ENCODE peak calls at places on chromosomes 6 and 20, in six cellular contexts. S is astrocyte of the spinal cord, Z is GM12865, Q is cardiac fibroblast, J is breast epithelium, C is ovary. P is an unnamed sample.

GRCh38 chr6:19205076-19205475 is 632.1 kb upstream of the ID4 start:
- DNase-seq in S (no peak), Z (no peak), Q (no peak), J (no peak), C (no peak), P (no peak)

GRCh38 chr6:11279213-11279780 is 46.8 kb upstream of the NEDD9 start:
- DNase-seq in S (no peak), Z (no peak), Q (no peak), J (no peak), C (peak), P (no peak)

GRCh38 chr20:40691566-40692239 is 2.7 kb upstream of the MAFB start:
- DNase-seq in S (no peak), Z (no peak), Q (no peak), J (no peak), C (no peak), P (no peak)

GRCh38 chr6:54716869-54717268 is 129.7 kb upstream of the FAM83B start:
- DNase-seq in S (no peak), Z (no peak), Q (peak), J (no peak), C (no peak), P (no peak)

GRCh38 chr6:134519456-134519855 is 201.5 kb upstream of the SGK1 start:
- DNase-seq in S (no peak), Z (peak), Q (peak), J (no peak), C (no peak), P (no peak)

GRCh38 chr20:13535627-13536026 is 103.1 kb downstream of the TASP1 start:
- DNase-seq in S (no peak), Z (no peak), Q (no peak), J (no peak), C (no peak), P (no peak)

GRCh38 chr6:37624606-37625574 is 72.8 kb downstream of the MDGA1 start:
- DNase-seq in S (no peak), Z (no peak), Q (peak), J (no peak), C (peak), P (no peak)

GRCh38 chr6:47134476-47135189 is 92.5 kb upstream of the ADGRF1 start:
- DNase-seq in S (peak), Z (no peak), Q (peak), J (no peak), C (no peak), P (no peak)

GRCh38 chr6:147479857-147480256 is 28.6 kb upstream of the SAMD5 start:
- DNase-seq in S (no peak), Z (no peak), Q (no peak), J (no peak), C (no peak), P (no peak)

GRCh38 chr6:131058236-131058635 is 4.8 kb downstream of the EPB41L2 start:
- DNase-seq in S (peak), Z (no peak), Q (no peak), J (no peak), C (no peak), P (no peak)

GRCh38 chr20:58246346-58246745 is 17.9 kb upstream of the ANKRD60 start:
- DNase-seq in S (peak), Z (no peak), Q (peak), J (no peak), C (no peak), P (no peak)

GRCh38 chr6:160992323-160993314 is 1.1 kb downstream of the MAP3K4 start:
- DNase-seq in S (peak), Z (peak), Q (peak), J (peak), C (peak), P (peak)

GRCh38 chr6:162289972-162290371 is 437.6 kb downstream of the PRKN start:
- DNase-seq in S (no peak), Z (no peak), Q (no peak), J (no peak), C (no peak), P (no peak)

GRCh38 chr6:55868910-55869479 is 6.4 kb downstream of the BMP5 start:
- DNase-seq in S (peak), Z (peak), Q (no peak), J (peak), C (no peak), P (peak)

GRCh38 chr6:29653452-29654038 is 3.3 kb upstream of the MOG start:
- DNase-seq in S (peak), Z (peak), Q (peak), J (no peak), C (no peak), P (peak)

GRCh38 chr6:25050356-25050755 is 114.6 kb upstream of the RIPOR2 start:
- DNase-seq in S (peak), Z (no peak), Q (peak), J (no peak), C (no peak), P (peak)

GRCh38 chr6:2966347-2966746 is 5.0 kb downstream of the SERPINB6 start:
- DNase-seq in S (no peak), Z (no peak), Q (no peak), J (no peak), C (no peak), P (no peak)

GRCh38 chr6:18045507-18045906 is 58.1 kb upstream of the KIF13A start:
- DNase-seq in S (no peak), Z (no peak), Q (no peak), J (no peak), C (no peak), P (no peak)

GRCh38 chr20:8360035-8360434 is 228.0 kb downstream of the PLCB1 start:
- DNase-seq in S (no peak), Z (no peak), Q (no peak), J (no peak), C (no peak), P (no peak)

GRCh38 chr6:381742-382461 is 9.7 kb upstream of the IRF4 start:
- DNase-seq in S (no peak), Z (no peak), Q (no peak), J (no peak), C (no peak), P (peak)

GRCh38 chr20:32510601-32511357 is 74.4 kb downstream of the NOL4L start:
- DNase-seq in S (no peak), Z (no peak), Q (no peak), J (no peak), C (no peak), P (no peak)

GRCh38 chr6:5099537-5099936 is 14.4 kb downstream of the PPP1R3G start:
- DNase-seq in S (no peak), Z (no peak), Q (no peak), J (no peak), C (no peak), P (no peak)

GRCh38 chr6:34067814-34068213 is 78.1 kb downstream of the GRM4 start:
- DNase-seq in S (no peak), Z (peak), Q (no peak), J (no peak), C (no peak), P (no peak)

GRCh38 chr20:50721881-50722281 is 9.5 kb upstream of the PARD6B start:
- DNase-seq in S (no peak), Z (no peak), Q (peak), J (no peak), C (no peak), P (no peak)

GRCh38 chr6:90993771-90994170 is 406.9 kb upstream of the MAP3K7 start:
- DNase-seq in S (no peak), Z (no peak), Q (no peak), J (no peak), C (no peak), P (no peak)

GRCh38 chr6:133108377-133108776 is 132.8 kb upstream of the EYA4 start:
- DNase-seq in S (no peak), Z (no peak), Q (peak), J (no peak), C (no peak), P (no peak)

GRCh38 chr20:40192083-40192482 is 497.0 kb downstream of the MAFB start:
- DNase-seq in S (no peak), Z (no peak), Q (no peak), J (no peak), C (no peak), P (no peak)

GRCh38 chr6:111276736-111277135 is 189.4 kb downstream of the SLC16A10 start:
- DNase-seq in S (no peak), Z (no peak), Q (no peak), J (no peak), C (no peak), P (no peak)

GRCh38 chr6:150767585-150768164 is 97.8 kb upstream of the MTHFD1L start:
- DNase-seq in S (peak), Z (no peak), Q (peak), J (no peak), C (no peak), P (no peak)

GRCh38 chr20:53126185-53126584 is 154.0 kb downstream of the TSHZ2 start:
- DNase-seq in S (no peak), Z (no peak), Q (no peak), J (peak), C (no peak), P (no peak)

GRCh38 chr6:132768051-132768517 is 10.4 kb upstream of the VNN2 start:
- DNase-seq in S (no peak), Z (peak), Q (peak), J (no peak), C (no peak), P (peak)

GRCh38 chr6:30719356-30719755 is 796 bp upstream of the TUBB start:
- DNase-seq in S (no peak), Z (peak), Q (no peak), J (no peak), C (no peak), P (no peak)

DNA sequence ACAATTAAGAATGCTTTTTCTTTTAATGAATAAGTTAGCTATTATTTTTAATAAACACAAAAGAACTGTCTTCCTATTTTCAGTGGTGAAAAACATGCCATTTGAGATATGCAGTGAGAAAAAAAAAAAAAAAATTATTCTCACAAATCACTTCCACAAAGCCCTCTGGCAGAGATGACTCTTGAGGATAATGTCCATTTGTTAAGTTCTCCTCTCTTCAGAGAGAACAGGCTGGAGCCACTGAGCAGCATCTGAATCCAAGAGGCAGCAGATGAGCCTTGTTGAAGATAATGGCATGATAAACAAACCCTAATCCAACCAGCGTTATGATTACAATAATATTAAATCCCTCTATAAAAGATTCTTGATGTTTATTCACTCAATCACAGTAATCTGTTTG is 105.0 kb downstream of the PTPRK start:
- DNase-seq in S (no peak), Z (no peak), Q (no peak), J (no peak), C (no peak), P (no peak)
- TF ChIP-seq CTCF in S (no peak), Z (no peak), Q (no peak), J (no peak), C (no peak), P (no peak)

GRCh38 chr6:106511274-106512047 is 117.8 kb downstream of the RTN4IP1 start:
- DNase-seq in S (peak), Z (peak), Q (peak), J (peak), C (peak), P (peak)

GRCh38 chr6:106509420-106510089 is 119.7 kb downstream of the RTN4IP1 start:
- DNase-seq in S (peak), Z (peak), Q (no peak), J (no peak), C (no peak), P (peak)

GRCh38 chr6:106508836-106509235 is 120.5 kb downstream of the RTN4IP1 start:
- DNase-seq in S (no peak), Z (no peak), Q (peak), J (no peak), C (no peak), P (no peak)

GRCh38 chr6:106512048-106512957 is 117.0 kb downstream of the RTN4IP1 start:
- DNase-seq in S (peak), Z (peak), Q (peak), J (peak), C (peak), P (peak)

DNA sequence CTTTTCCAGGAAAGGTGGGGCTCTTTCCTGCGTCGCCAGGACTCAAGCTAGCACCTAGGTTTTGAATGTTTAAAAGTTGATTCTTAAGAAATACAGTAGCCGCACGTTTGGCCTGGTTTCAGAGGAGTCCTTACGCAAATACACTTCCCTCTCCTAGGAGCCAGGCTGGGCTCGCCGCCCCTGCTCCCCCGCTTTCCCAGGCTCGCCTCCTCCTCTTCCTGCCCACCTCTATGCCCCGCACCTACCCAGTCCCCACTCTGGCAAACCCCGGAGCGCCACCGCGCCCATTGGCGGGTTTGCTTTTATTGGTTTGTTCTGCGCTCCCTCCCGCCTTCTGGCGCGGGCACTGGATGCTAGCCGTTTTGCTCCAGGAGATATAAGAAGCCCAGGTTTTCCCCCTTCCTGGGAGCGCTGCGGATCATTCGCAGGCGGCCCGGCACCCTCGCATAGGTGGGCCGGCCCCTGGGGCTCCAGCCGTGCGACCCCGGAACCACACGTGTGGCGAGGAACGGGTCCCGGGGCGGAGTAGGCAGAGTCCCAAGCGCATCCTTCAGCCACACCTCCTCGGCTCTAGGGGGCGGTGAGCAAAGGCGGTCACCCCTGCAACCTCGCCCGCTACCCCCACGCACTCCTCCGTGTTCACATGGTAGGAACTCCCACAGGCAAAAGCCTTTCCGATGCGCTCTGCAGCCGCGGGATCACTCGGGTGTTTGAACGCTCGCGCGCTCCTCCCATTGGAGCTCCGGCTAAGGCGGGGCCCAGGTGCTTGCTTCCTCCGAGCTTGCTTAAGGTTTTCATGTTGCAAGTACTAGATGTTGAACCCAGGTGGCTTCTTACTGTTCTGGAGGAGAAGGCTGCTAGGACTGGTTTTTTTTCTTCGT is 119.0 kb downstream of the RTN4IP1 start:
- DNase-seq in S (peak), Z (peak), Q (peak), J (peak), C (peak), P (peak)
- TF ChIP-seq CTCF in S (peak), Z (no peak), Q (no peak), J (no peak), C (no peak), P (no peak)

GRCh38 chr6:1837868-1838267 is 228.2 kb downstream of the FOXC1 start:
- DNase-seq in S (no peak), Z (no peak), Q (no peak), J (no peak), C (no peak), P (no peak)

GRCh38 chr6:1841131-1841530 is 231.4 kb downstream of the FOXC1 start:
- DNase-seq in S (no peak), Z (no peak), Q (peak), J (no peak), C (no peak), P (no peak)

GRCh38 chr6:1840491-1841121 is 230.9 kb downstream of the FOXC1 start:
- DNase-seq in S (no peak), Z (no peak), Q (no peak), J (no peak), C (no peak), P (no peak)

GRCh38 chr6:1838604-1839003 is 228.9 kb downstream of the FOXC1 start:
- DNase-seq in S (peak), Z (no peak), Q (no peak), J (no peak), C (no peak), P (no peak)

GRCh38 chr6:1839315-1839714 is 229.6 kb downstream of the FOXC1 start:
- DNase-seq in S (no peak), Z (no peak), Q (no peak), J (no peak), C (no peak), P (no peak)
- TF ChIP-seq CTCF in S (no peak), Z (no peak), Q (no peak), J (no peak), C (no peak), P (no peak)

DNA sequence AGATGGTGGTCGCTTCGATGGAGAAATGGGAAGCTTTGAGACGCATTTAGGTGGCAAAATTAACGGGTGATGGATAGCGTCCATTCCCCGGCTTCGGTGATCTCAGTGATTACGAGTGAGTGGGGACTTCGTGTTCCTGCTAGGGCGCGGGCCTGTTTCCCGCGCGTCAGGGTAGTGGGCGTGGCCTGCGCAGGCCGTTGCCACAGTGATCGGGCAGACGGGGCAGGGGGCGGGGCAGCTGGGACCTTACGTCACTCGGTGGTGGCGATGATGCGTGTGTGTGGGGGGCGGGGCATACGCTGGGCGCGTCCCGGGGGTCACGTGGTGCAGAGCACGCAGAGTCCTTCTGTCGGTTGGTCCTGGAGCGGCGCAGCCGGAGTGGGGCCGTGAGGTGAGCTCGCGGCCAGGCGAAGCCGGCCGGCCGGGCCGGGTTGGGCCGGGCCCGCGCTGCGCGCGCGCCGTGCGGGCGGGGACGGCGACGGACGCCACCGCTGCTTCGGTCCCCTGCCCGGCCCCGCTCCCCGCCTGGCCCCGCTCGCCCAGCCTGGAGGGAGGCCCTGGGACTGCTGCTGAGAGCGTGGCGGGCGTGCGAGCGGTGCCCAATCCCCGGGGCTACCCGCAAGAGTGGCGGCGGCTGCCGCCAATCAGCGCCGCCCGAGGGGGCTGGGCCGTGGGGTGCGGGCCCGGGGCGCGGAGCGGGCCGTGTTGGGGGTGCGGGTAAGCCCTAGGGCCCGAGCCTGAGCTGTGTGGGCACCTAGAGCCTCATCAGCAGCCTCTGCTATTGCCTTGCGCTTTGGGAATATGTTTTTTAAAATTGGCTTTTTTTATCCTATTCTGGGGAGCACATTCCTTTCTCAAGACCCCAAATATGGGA is at the start of gene PHF20:
- DNase-seq in S (peak), Z (peak), Q (peak), J (peak), C (peak), P (peak)
- TF ChIP-seq CTCF in S (no peak), Z (no peak), Q (no peak), J (no peak), C (peak), P (no peak)

GRCh38 chr6:93721386-93722048 is 302.2 kb upstream of the EPHA7 start:
- DNase-seq in S (peak), Z (peak), Q (peak), J (no peak), C (no peak), P (no peak)
- TF ChIP-seq CTCF in S (peak), Z (no peak), Q (peak), J (no peak), C (no peak), P (peak)

DNA sequence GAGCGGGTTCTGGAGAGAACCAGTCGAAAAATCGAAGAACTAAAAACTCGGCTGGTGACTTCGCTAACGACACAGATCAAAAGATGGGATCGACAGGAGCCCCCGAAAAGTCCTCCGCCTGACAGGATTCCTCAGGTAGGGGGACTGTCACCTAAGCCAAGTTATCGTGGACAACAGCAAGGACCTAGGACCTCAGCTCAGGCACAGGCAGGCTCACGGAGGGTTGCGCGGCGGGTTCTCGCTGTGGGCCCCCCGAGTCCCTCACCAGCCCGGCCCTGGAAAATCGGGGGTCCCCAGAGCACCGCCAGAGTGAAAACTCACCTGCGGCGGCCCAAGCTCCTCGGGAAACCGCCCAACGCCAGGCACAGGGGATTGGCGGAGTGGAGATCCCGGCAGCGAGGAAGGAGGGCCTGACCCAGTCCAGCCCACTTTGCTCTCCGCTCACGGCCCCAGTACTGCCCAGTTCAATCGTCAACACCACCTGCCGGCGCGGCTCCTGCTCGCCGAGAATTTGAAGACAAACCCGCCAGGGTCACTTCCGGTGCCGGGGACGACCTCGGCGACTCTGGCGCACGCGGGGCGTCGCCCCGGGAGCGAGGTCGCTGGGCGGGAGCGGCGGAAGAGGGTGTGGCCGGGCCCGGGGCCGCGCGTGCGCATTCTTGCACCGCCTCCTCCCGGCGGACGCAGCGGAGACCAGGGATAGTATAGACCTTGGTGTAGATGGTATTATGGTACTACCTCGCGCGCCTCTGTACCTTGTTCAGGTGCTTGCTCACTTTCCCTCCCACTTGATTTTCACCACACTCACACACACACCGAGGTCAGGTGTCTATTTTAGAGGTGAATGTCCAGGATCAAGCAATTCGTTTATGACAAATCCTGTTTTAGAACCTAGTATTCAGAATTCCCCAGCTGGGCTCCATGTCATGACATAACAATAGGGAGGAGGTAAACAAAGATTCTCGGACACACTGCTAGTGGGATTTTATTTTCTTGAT is at the start of gene KATNA1:
- DNase-seq in S (peak), Z (peak), Q (peak), J (peak), C (peak), P (peak)
- TF ChIP-seq CTCF in S (no peak), Z (no peak), Q (no peak), J (no peak), C (peak), P (peak)

GRCh38 chr6:32969685-32970412 is 1.5 kb downstream of the BRD2 start:
- DNase-seq in S (peak), Z (peak), Q (peak), J (peak), C (peak), P (peak)
- TF ChIP-seq CTCF in S (no peak), Z (peak), Q (peak), J (peak), C (peak), P (peak)